ENCODE peak calls at places on chromosome 1, in five cellular contexts. H, P, K, S and F are unnamed samples.
A peak's percentile ranks its signal among the peaks of the same experiment; 100 is the strongest.

GRCh38 chr1:171119648-171120047 is 28.9 kb downstream of the FMO3 start:
- DNase-seq in H (no peak), P (no peak), K (no peak), S (no peak), F (no peak)

GRCh38 chr1:225819346-225820192 is 9.6 kb downstream of the EPHX1 start:
- DNase-seq in H (no peak), P (no peak), K (no peak), S (peak; percentile 50), F (no peak)

GRCh38 chr1:37931148-37931492 is 15.7 kb downstream of the INPP5B start:
- DNase-seq in H (no peak), P (peak; percentile 49), K (no peak), S (peak; percentile 21), F (no peak)

GRCh38 chr1:159483501-159483900 is 44.0 kb downstream of the OR10J1 start:
- DNase-seq in H (no peak), P (no peak), K (no peak), S (no peak), F (no peak)

GRCh38 chr1:65393345-65393744 is 27.1 kb upstream of the LEPR start:
- DNase-seq in H (no peak), P (peak; percentile 29), K (peak; percentile 44), S (no peak), F (no peak)

GRCh38 chr1:213523781-213524398 is 463.9 kb upstream of the PROX1 start:
- DNase-seq in H (no peak), P (no peak), K (no peak), S (no peak), F (no peak)

GRCh38 chr1:161008857-161009554 is 11.9 kb downstream of the F11R start:
- DNase-seq in H (no peak), P (no peak), K (no peak), S (no peak), F (no peak)

GRCh38 chr1:173489149-173489600 is 12.0 kb downstream of the PRDX6 start:
- DNase-seq in H (no peak), P (peak; percentile 58), K (no peak), S (no peak), F (no peak)

GRCh38 chr1:55916480-55916879 is 662.9 kb downstream of the PLPP3 start:
- DNase-seq in H (no peak), P (no peak), K (peak; percentile 67), S (no peak), F (no peak)

GRCh38 chr1:208052135-208052534 is 141.2 kb upstream of the CD34 start:
- DNase-seq in H (no peak), P (no peak), K (no peak), S (no peak), F (no peak)

GRCh38 chr1:172938676-172939075 is 112.1 kb downstream of the TNFSF18 start:
- DNase-seq in H (no peak), P (no peak), K (no peak), S (no peak), F (no peak)

GRCh38 chr1:150151291-150152181 is 1.8 kb downstream of the PLEKHO1 start:
- DNase-seq in H (peak; percentile 32), P (no peak), K (no peak), S (no peak), F (no peak)

GRCh38 chr1:83709662-83710061 is 289.3 kb downstream of the TTLL7 start:
- DNase-seq in H (no peak), P (no peak), K (no peak), S (no peak), F (no peak)

GRCh38 chr1:202162418-202163280 is 2.2 kb upstream of the PTPN7 start:
- DNase-seq in H (no peak), P (peak; percentile 88), K (no peak), S (no peak), F (no peak)

GRCh38 chr1:40583980-40584379 is 52.5 kb downstream of the ZNF684 start:
- DNase-seq in H (no peak), P (no peak), K (no peak), S (no peak), F (no peak)

GRCh38 chr1:157785241-157785640 is 8.3 kb upstream of the FCRL2 start:
- DNase-seq in H (no peak), P (no peak), K (no peak), S (no peak), F (no peak)

GRCh38 chr1:206909167-206909882 is 12.1 kb downstream of the IL24 start:
- DNase-seq in H (peak; percentile 23), P (peak; percentile 43), K (no peak), S (peak; percentile 39), F (no peak)

GRCh38 chr1:3773572-3774502 is 1.3 kb downstream of the SMIM1 start:
- DNase-seq in H (no peak), P (peak; percentile 80), K (no peak), S (no peak), F (no peak)

GRCh38 chr1:16243936-16244649 is 7.1 kb upstream of the CPLANE2 start:
- DNase-seq in H (peak; percentile 65), P (peak; percentile 91), K (peak; percentile 72), S (peak; percentile 83), F (peak; percentile 71)

GRCh38 chr1:48853006-48853405 is 76.3 kb upstream of the BEND5 start:
- DNase-seq in H (no peak), P (no peak), K (peak; percentile 34), S (no peak), F (no peak)

GRCh38 chr1:36070349-36070748 is 13.5 kb upstream of the TEKT2 start:
- DNase-seq in H (no peak), P (no peak), K (no peak), S (no peak), F (no peak)

GRCh38 chr1:150516050-150516591 is 569 bp downstream of the FALEC start:
- DNase-seq in H (no peak), P (peak; percentile 55), K (no peak), S (peak; percentile 29), F (no peak)

GRCh38 chr1:1630965-1631792 is 794 bp upstream of the MMP23B start:
- DNase-seq in H (peak; percentile 76), P (no peak), K (no peak), S (peak; percentile 85), F (no peak)

GRCh38 chr1:204073837-204074273 is 940 bp downstream of the SOX13 start:
- DNase-seq in H (no peak), P (no peak), K (no peak), S (peak; percentile 50), F (no peak)

GRCh38 chr1:192147626-192148025 is 10.6 kb upstream of the RGS18 start:
- DNase-seq in H (no peak), P (no peak), K (no peak), S (no peak), F (no peak)

GRCh38 chr1:85465791-85466134 is 804 bp upstream of the DDAH1 start:
- DNase-seq in H (no peak), P (no peak), K (no peak), S (no peak), F (no peak)

GRCh38 chr1:36351222-36351977 is 28.0 kb upstream of the EVA1B start:
- DNase-seq in H (no peak), P (no peak), K (peak; percentile 81), S (no peak), F (no peak)

GRCh38 chr1:27968692-27969091 is 8.9 kb downstream of the XKR8 start:
- DNase-seq in H (no peak), P (no peak), K (peak; percentile 92), S (no peak), F (no peak)

GRCh38 chr1:51956528-51957509 is 33.7 kb downstream of the RAB3B start:
- DNase-seq in H (no peak), P (no peak), K (no peak), S (no peak), F (no peak)

GRCh38 chr1:7232441-7232840 is 447.2 kb downstream of the CAMTA1 start:
- DNase-seq in H (no peak), P (no peak), K (no peak), S (no peak), F (no peak)

GRCh38 chr1:7233646-7234470 is 448.6 kb downstream of the CAMTA1 start:
- DNase-seq in H (no peak), P (no peak), K (no peak), S (no peak), F (no peak)

GRCh38 chr1:7232936-7233540 is 447.8 kb downstream of the CAMTA1 start:
- DNase-seq in H (no peak), P (no peak), K (no peak), S (no peak), F (no peak)

GRCh38 chr1:7235871-7236472 is 450.7 kb downstream of the CAMTA1 start:
- DNase-seq in H (no peak), P (peak; percentile 56), K (no peak), S (no peak), F (no peak)

GRCh38 chr1:7234471-7234755 is 449.2 kb downstream of the CAMTA1 start:
- DNase-seq in H (no peak), P (no peak), K (no peak), S (no peak), F (no peak)
- H3K27ac ChIP-seq in H (no peak overlapping the region), P (no peak overlapping the region), K (no peak overlapping the region), S (no peak overlapping the region), F (no peak overlapping the region)

DNA sequence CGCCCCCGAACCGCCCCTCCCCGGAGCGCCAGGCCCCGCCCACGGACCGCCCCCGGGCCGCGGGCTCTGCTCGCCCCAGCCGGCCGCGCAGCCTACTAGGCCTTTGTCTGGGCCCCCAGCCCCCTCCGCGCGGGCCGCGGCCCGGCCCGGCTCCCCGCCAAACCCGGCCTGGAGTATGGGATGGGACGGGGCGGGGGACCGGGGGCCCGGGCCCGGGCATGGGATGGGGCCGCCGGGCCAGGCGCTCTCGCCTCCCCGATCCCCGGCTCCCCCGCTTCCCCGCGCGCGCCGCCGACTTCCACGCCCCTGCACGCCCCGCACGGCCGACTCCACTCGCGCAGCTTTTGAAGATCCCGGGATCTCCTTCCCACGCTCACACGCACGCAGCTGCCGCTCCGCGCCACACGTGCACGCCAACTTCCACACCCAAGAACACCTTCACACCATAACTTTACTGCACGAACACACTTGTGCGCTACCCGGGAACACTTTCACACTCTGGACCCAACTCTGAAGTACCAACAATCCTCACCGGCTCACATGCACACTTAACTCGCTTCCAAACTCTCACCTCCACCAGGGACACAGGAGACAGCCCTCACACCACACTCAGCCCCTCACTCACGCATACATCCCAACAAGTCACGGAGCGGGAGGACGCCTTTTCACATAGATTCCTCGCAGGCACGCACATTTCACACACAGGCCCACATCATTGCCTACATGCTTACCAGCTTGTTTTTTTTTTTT is 437 bp upstream of the HSPG2 start:
- DNase-seq in H (peak; percentile 92), P (peak; percentile 90), K (peak; percentile 55), S (peak; percentile 90), F (peak; percentile 73)
- H3K27ac ChIP-seq in H (peak overlapping the region; percentile 75), P (peak overlapping the region; percentile 60), K (peak overlapping the region; percentile 51), S (peak overlapping the region; percentile 94), F (peak overlapping the region; percentile 69)

GRCh38 chr1:167913895-167914502 is at the start of gene ADCY10:
- DNase-seq in H (no peak), P (no peak), K (no peak), S (no peak), F (no peak)

GRCh38 chr1:167912294-167912693 is 1.6 kb downstream of the ADCY10 start:
- DNase-seq in H (no peak), P (no peak), K (no peak), S (no peak), F (no peak)

GRCh38 chr1:167910530-167910929 is 3.4 kb downstream of the ADCY10 start:
- DNase-seq in H (no peak), P (no peak), K (no peak), S (no peak), F (no peak)

GRCh38 chr1:167909691-167910180 is 4.2 kb downstream of the ADCY10 start:
- DNase-seq in H (no peak), P (peak; percentile 47), K (no peak), S (no peak), F (no peak)

GRCh38 chr1:167911413-167911812 is 2.5 kb downstream of the ADCY10 start:
- DNase-seq in H (no peak), P (no peak), K (no peak), S (no peak), F (no peak)
- H3K27ac ChIP-seq in H (no peak overlapping the region), P (no peak overlapping the region), K (no peak overlapping the region), S (no peak overlapping the region), F (no peak overlapping the region)

GRCh38 chr1:222034790-222035189 is 292.9 kb upstream of the DUSP10 start:
- DNase-seq in H (no peak), P (no peak), K (peak; percentile 11), S (no peak), F (no peak)
- H3K27ac ChIP-seq in H (no peak overlapping the region), P (no peak overlapping the region), K (no peak overlapping the region), S (no peak overlapping the region), F (no peak overlapping the region)